ENCODE peak calls at places on chromosome 9, in seven cellular contexts. M, Z, B, H, C, Q and O are unnamed samples.
A peak's percentile ranks its signal among the peaks of the same experiment; 100 is the strongest.

GRCh38 chr9:23229764-23230434 is 596.1 kb downstream of the ELAVL2 start:
- DNase-seq in M (no peak), Z (no peak), B (no peak), H (no peak), C (no peak), Q (no peak), O (no peak)

GRCh38 chr9:4661165-4662095 is 664 bp upstream of the PLPP6 start:
- DNase-seq in M (no peak), Z (no peak), B (peak; percentile 34), H (no peak), C (no peak), Q (no peak), O (no peak)

GRCh38 chr9:93148721-93149120 is 14.7 kb upstream of the NINJ1 start:
- DNase-seq in M (no peak), Z (no peak), B (no peak), H (no peak), C (no peak), Q (no peak), O (no peak)

GRCh38 chr9:3936520-3937235 is 363.2 kb downstream of the GLIS3 start:
- DNase-seq in M (no peak), Z (no peak), B (no peak), H (no peak), C (no peak), Q (no peak), O (no peak)

GRCh38 chr9:109383356-109383755 is 62.5 kb upstream of the EPB41L4B start:
- DNase-seq in M (no peak), Z (no peak), B (no peak), H (no peak), C (no peak), Q (no peak), O (no peak)

GRCh38 chr9:126554292-126554691 is 59.4 kb upstream of the LMX1B start:
- DNase-seq in M (no peak), Z (no peak), B (no peak), H (no peak), C (no peak), Q (no peak), O (no peak)

GRCh38 chr9:134099123-134099761 is 31.4 kb upstream of the BRD3 start:
- DNase-seq in M (peak; percentile 78), Z (peak; percentile 39), B (peak; percentile 59), H (no peak), C (no peak), Q (peak; percentile 56), O (peak; percentile 37)

GRCh38 chr9:92774274-92774673 is 9.6 kb upstream of the BICD2 start:
- DNase-seq in M (no peak), Z (peak; percentile 98), B (peak; percentile 85), H (peak; percentile 51), C (no peak), Q (peak; percentile 85), O (peak; percentile 80)

GRCh38 chr9:132005896-132006295 is 73.8 kb downstream of the MED27 start:
- DNase-seq in M (no peak), Z (peak; percentile 32), B (peak; percentile 40), H (no peak), C (no peak), Q (no peak), O (peak; percentile 37)

GRCh38 chr9:121386442-121387175 is 16.6 kb upstream of the STOM start:
- DNase-seq in M (no peak), Z (no peak), B (no peak), H (no peak), C (no peak), Q (no peak), O (no peak)

GRCh38 chr9:126692759-126693427 is 79.2 kb downstream of the LMX1B start:
- DNase-seq in M (no peak), Z (no peak), B (no peak), H (no peak), C (no peak), Q (no peak), O (no peak)

GRCh38 chr9:112069318-112070169 is 105.6 kb downstream of the SUSD1 start:
- DNase-seq in M (peak; percentile 36), Z (no peak), B (no peak), H (no peak), C (no peak), Q (no peak), O (peak; percentile 54)

GRCh38 chr9:37191403-37192089 is 71.2 kb downstream of the ZCCHC7 start:
- DNase-seq in M (no peak), Z (no peak), B (no peak), H (no peak), C (no peak), Q (no peak), O (no peak)

GRCh38 chr9:35981704-35982103 is 23.8 kb upstream of the OR2S2 start:
- DNase-seq in M (no peak), Z (no peak), B (no peak), H (no peak), C (no peak), Q (no peak), O (no peak)

GRCh38 chr9:115980502-115980901 is 173.1 kb upstream of the PAPPA start:
- DNase-seq in M (no peak), Z (no peak), B (no peak), H (no peak), C (no peak), Q (no peak), O (no peak)

DNA sequence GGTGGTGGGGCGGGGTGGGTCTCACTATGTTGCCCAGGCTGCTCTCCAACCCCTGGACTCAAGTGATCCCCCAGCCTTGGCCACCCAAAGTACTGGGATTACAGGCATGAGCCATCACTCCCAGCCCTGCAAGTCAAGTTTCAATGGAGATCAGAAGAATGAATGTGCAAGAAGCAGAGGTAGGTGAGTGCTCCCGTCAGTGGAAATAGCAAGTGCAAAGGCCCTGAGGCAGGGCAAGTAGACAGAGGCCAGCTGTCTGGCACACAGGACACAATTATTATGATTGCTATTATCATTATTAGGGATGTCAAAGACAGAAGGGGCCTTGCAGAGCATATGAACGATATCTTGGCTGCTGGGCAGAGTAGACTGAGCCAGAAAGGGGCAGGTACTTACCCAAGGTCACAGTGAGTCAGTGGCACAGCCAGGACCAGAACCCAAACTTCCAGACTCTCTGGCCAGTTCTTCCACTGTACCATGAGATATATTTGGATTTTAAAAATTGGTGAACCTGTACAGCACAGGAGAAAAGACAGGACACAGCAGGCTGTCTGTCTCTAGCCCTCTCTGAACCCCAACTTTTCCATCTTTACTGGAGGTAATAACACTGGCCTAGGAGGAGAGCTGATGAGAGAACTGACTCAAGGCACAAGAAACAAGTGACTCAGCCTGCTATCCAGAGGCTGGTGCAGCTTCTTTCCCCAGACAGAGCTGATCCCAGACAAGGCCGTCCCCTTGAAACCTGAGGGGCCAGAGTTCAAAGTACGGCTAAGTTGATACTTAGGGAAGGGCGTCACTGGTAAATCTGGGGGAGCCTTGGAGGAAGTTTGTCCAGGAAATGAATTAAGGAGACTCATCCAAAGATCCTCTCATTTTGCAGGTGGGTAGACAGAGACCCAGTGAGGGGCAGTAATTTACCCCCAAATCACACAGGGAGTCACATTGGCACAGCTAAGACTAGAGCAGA is 1.4 kb downstream of the HDHD3 start:
- DNase-seq in M (no peak), Z (no peak), B (peak; percentile 19), H (no peak), C (no peak), Q (peak; percentile 35), O (no peak)
- H3K4me3 ChIP-seq in M (peak overlapping the region; percentile 87), Z (no peak overlapping the region), B (peak overlapping the region; percentile 22), H (no peak overlapping the region), C (no peak overlapping the region), Q (peak overlapping the region; percentile 97), O (no peak overlapping the region)

GRCh38 chr9:136110082-136111061 is 8.3 kb downstream of the TMEM250 start:
- DNase-seq in M (peak; percentile 58), Z (peak; percentile 22), B (no peak), H (no peak), C (no peak), Q (peak; percentile 68), O (peak; percentile 48)
- TF ChIP-seq CTCF in M (peak; percentile 33), Z (peak; percentile 28), B (peak; percentile 29), H (peak; percentile 38), C (no peak), Q (peak; percentile 50), O (peak; percentile 41)

GRCh38 chr9:111036068-111036789 is 2.0 kb downstream of the LPAR1 start:
- DNase-seq in M (no peak), Z (peak; percentile 66), B (peak; percentile 69), H (no peak), C (peak; percentile 40), Q (peak; percentile 93), O (peak; percentile 66)

GRCh38 chr9:111030492-111030891 is 7.8 kb downstream of the LPAR1 start:
- DNase-seq in M (no peak), Z (no peak), B (no peak), H (no peak), C (no peak), Q (peak; percentile 46), O (no peak)

GRCh38 chr9:111036946-111037743 is 1.1 kb downstream of the LPAR1 start:
- DNase-seq in M (no peak), Z (peak; percentile 53), B (peak; percentile 61), H (no peak), C (no peak), Q (peak; percentile 50), O (peak; percentile 54)

GRCh38 chr9:111034573-111035539 is 3.4 kb downstream of the LPAR1 start:
- DNase-seq in M (no peak), Z (peak; percentile 49), B (peak; percentile 34), H (no peak), C (no peak), Q (peak; percentile 65), O (peak; percentile 22)

DNA sequence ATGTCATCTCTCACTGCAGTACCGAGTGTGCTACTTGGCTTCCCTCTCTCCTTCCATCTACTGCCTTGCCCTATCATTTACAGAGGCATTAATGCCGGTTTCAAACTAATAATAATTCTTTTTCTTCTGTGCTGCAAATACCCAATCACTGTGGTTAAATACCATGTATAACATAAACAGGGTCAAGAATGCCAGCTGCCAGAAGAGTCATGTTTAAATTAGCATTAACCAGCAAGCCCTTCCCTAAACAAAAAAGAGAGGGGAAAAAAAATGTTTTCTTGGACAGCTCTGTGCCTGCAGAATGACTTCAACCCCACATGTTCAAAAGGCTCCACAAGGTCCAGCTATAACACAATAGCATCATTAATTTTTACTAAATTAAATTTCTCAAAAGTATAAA is 4.1 kb downstream of the LPAR1 start:
- DNase-seq in M (no peak), Z (no peak), B (no peak), H (no peak), C (no peak), Q (peak; percentile 41), O (peak; percentile 83)
- H3K4me3 ChIP-seq in M (no peak overlapping the region), Z (no peak overlapping the region), B (no peak overlapping the region), H (no peak overlapping the region), C (peak overlapping the region; percentile 92), Q (peak overlapping the region; percentile 91), O (no peak overlapping the region)

GRCh38 chr9:98707158-98708102 is 1.3 kb downstream of the GABBR2 start:
- DNase-seq in M (peak; percentile 51), Z (peak; percentile 81), B (peak; percentile 89), H (no peak), C (no peak), Q (peak; percentile 86), O (peak; percentile 71)
- TF ChIP-seq CTCF in M (peak; percentile 80), Z (peak; percentile 74), B (peak; percentile 82), H (peak; percentile 79), C (no peak), Q (peak; percentile 61), O (peak; percentile 62)

GRCh38 chr9:128218172-128218517 is 15.0 kb downstream of the DNM1 start:
- DNase-seq in M (no peak), Z (no peak), B (no peak), H (no peak), C (no peak), Q (no peak), O (no peak)
- H3K4me3 ChIP-seq in M (peak overlapping the region; percentile 26), Z (no peak overlapping the region), B (no peak overlapping the region), H (no peak overlapping the region), C (peak overlapping the region; percentile 23), Q (no peak overlapping the region), O (peak overlapping the region; percentile 47)

GRCh38 chr9:581673-582497 is 259.6 kb upstream of the DMRT1 start:
- DNase-seq in M (peak; percentile 8), Z (no peak), B (no peak), H (no peak), C (no peak), Q (no peak), O (no peak)
- TF ChIP-seq CTCF in M (peak; percentile 49), Z (peak; percentile 32), B (no peak), H (peak; percentile 23), C (no peak), Q (peak; percentile 26), O (peak; percentile 12)